ENCODE peak calls at places on chromosomes 6 and 20, in nine cellular contexts. V is body of pancreas, U is left lung, P is breast epithelium, F is astrocyte of the spinal cord, D is lower lobe of right lung, S is Peyer's patch, R is A549, K is tibial artery. Y is an unnamed sample.

GRCh38 chr6:81749704-81750103 is 2.8 kb downstream of the TENT5A start:
- DNase-seq in D (no peak), P (no peak), R (no peak), U (no peak), F (no peak), V (no peak), S (no peak), K (no peak), Y (no peak)

GRCh38 chr20:17799575-17799974 is 99.8 kb downstream of the BANF2 start:
- DNase-seq in F (no peak), U (no peak), S (no peak), R (no peak), V (no peak), K (no peak), D (no peak), P (no peak), Y (no peak)

GRCh38 chr6:154805288-154805911 is 72.2 kb downstream of the SCAF8 start:
- DNase-seq in K (no peak), R (peak; percentile 52), F (peak; percentile 62), S (no peak), P (no peak), U (no peak), V (no peak), D (no peak), Y (no peak)

GRCh38 chr6:143408151-143408786 is 42.2 kb downstream of the ADAT2 start:
- DNase-seq in R (no peak), P (no peak), S (no peak), F (no peak), K (no peak), V (no peak), U (no peak), D (no peak), Y (no peak)

GRCh38 chr20:57134804-57135203 is 131.6 kb downstream of the BMP7 start:
- DNase-seq in P (no peak), F (no peak), V (no peak), U (no peak), K (peak; percentile 16), D (no peak), R (no peak), S (no peak), Y (no peak)

GRCh38 chr20:1184638-1185315 is at the start of gene TMEM74B:
- DNase-seq in S (no peak), D (no peak), U (no peak), P (no peak), F (no peak), V (no peak), R (no peak), K (no peak), Y (no peak)

GRCh38 chr6:149854532-149854931 is 9.6 kb downstream of the LRP11 start:
- DNase-seq in U (no peak), F (peak; percentile 23), D (peak; percentile 70), K (no peak), V (peak; percentile 44), R (peak; percentile 60), P (no peak), S (no peak), Y (no peak)

GRCh38 chr20:47529840-47530239 is 28.2 kb downstream of the NCOA3 start:
- DNase-seq in P (no peak), F (no peak), D (no peak), R (no peak), V (no peak), U (no peak), S (no peak), K (no peak), Y (no peak)

GRCh38 chr6:82263916-82264315 is 16.4 kb upstream of the IBTK start:
- DNase-seq in D (no peak), F (no peak), U (no peak), S (no peak), R (no peak), P (no peak), V (no peak), K (no peak), Y (no peak)

GRCh38 chr6:67459556-67459955 is 1175.5 kb upstream of the ADGRB3 start:
- DNase-seq in K (no peak), D (no peak), P (no peak), U (no peak), R (no peak), F (no peak), S (no peak), V (no peak), Y (no peak)

GRCh38 chr20:750801-751200 is 17.5 kb downstream of the SLC52A3 start:
- DNase-seq in R (peak; percentile 49), D (no peak), F (no peak), P (no peak), S (peak; percentile 89), U (no peak), V (no peak), K (no peak), Y (no peak)

GRCh38 chr20:46206025-46206424 is 87.9 kb downstream of the CD40 start:
- DNase-seq in F (no peak), V (no peak), R (no peak), K (peak; percentile 71), D (peak; percentile 72), P (no peak), S (peak; percentile 53), U (peak; percentile 74), Y (no peak)

GRCh38 chr6:14072084-14072483 is 45.5 kb upstream of the CD83 start:
- DNase-seq in K (no peak), U (no peak), V (no peak), F (peak; percentile 48), D (no peak), P (no peak), S (no peak), R (no peak), Y (no peak)

GRCh38 chr6:30826961-30827342 is 57.4 kb upstream of the DDR1 start:
- DNase-seq in R (peak; percentile 42), S (peak; percentile 65), K (no peak), F (no peak), D (no peak), V (no peak), P (no peak), U (no peak), Y (no peak)

GRCh38 chr6:65075705-65076104 is 631.3 kb downstream of the EYS start:
- DNase-seq in D (no peak), F (no peak), S (no peak), K (no peak), R (no peak), V (no peak), P (no peak), U (no peak), Y (no peak)

GRCh38 chr6:1634081-1634480 is 24.4 kb downstream of the FOXC1 start:
- DNase-seq in R (no peak), F (no peak), S (no peak), D (no peak), P (no peak), U (no peak), V (no peak), K (no peak), Y (no peak)
- TF ChIP-seq CTCF in R (no peak), F (no peak), S (no peak), D (no peak), P (no peak), U (no peak), V (no peak), K (no peak), Y (no peak)

GRCh38 chr6:12636336-12636735 is 80.2 kb upstream of the PHACTR1 start:
- DNase-seq in V (no peak), U (no peak), S (no peak), R (peak; percentile 1), D (no peak), P (no peak), K (no peak), F (no peak), Y (no peak)
- TF ChIP-seq CTCF in V (no peak), U (no peak), S (no peak), R (no peak), D (no peak), P (no peak), K (peak; percentile 3), F (peak; percentile 15), Y (no peak)

GRCh38 chr6:70806086-70806485 is 138.4 kb downstream of the SMAP1 start:
- DNase-seq in D (no peak), S (no peak), U (no peak), P (no peak), V (no peak), F (no peak), K (no peak), R (no peak), Y (no peak)

GRCh38 chr6:70813885-70814284 is 143.0 kb downstream of the B3GAT2 start:
- DNase-seq in U (no peak), D (no peak), F (no peak), P (no peak), S (no peak), K (no peak), R (no peak), V (no peak), Y (no peak)

GRCh38 chr6:70811788-70812187 is 144.1 kb downstream of the SMAP1 start:
- DNase-seq in R (peak; percentile 3), U (no peak), K (no peak), F (peak; percentile 12), V (no peak), S (no peak), D (no peak), P (no peak), Y (no peak)
- TF ChIP-seq CTCF in R (no peak), U (no peak), K (no peak), F (no peak), V (no peak), S (no peak), D (no peak), P (no peak), Y (no peak)

DNA sequence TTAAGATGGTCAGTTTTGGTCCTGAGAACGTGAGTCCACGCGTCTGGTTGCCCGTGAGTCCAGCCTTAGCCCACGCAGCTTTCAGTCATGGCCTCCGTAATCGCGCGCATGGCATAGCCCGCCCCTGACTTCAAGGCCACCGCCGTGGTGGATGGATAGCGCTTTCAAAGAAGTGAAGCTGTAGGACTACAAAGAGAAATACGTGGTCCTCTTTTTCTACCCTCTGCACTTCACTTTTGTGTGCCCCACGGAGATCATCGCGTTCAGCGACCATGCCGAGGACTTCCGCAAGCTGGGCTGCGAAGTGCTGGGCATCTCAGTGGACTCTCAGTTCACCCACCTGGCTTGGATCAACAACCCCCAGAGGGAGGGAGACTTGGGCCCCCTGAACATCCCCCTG is 142.0 kb upstream of the MCHR2 start:
- DNase-seq in V (no peak), S (no peak), D (no peak), F (no peak), R (no peak), U (no peak), P (no peak), K (no peak), Y (no peak)
- TF ChIP-seq CTCF in V (no peak), S (no peak), D (no peak), F (no peak), R (no peak), U (no peak), P (no peak), K (no peak), Y (no peak)